ENCODE peak calls at places on chromosomes 11 and 22, in seven cellular contexts. One of them, this sample, is unnamed.

GRCh38 chr11:57638005-57638760 is 11.5 kb downstream of the YPEL4 start:
- DNase-seq in A549: peak
- DNase-seq in ovary: peak
- DNase-seq in stomach: peak
- DNase-seq in esophagus muscularis mucosa: no peak
- DNase-seq in HepG2: peak
- DNase-seq in tibial nerve: no peak
- DNase-seq in this sample: no peak

GRCh38 chr22:45709004-45709739 is 37.5 kb downstream of the ATXN10 start:
- DNase-seq in A549: peak
- DNase-seq in ovary: no peak
- DNase-seq in stomach: no peak
- DNase-seq in esophagus muscularis mucosa: no peak
- DNase-seq in HepG2: peak
- DNase-seq in tibial nerve: no peak
- DNase-seq in this sample: no peak

GRCh38 chr11:82994615-82995014 is 77.1 kb downstream of the RAB30 start:
- DNase-seq in A549: no peak
- DNase-seq in ovary: no peak
- DNase-seq in stomach: no peak
- DNase-seq in esophagus muscularis mucosa: no peak
- DNase-seq in HepG2: no peak
- DNase-seq in tibial nerve: no peak
- DNase-seq in this sample: no peak

GRCh38 chr11:45665206-45665932 is at the start of gene CHST1:
- DNase-seq in A549: no peak
- DNase-seq in ovary: peak
- DNase-seq in stomach: peak
- DNase-seq in esophagus muscularis mucosa: no peak
- DNase-seq in HepG2: no peak
- DNase-seq in tibial nerve: no peak
- DNase-seq in this sample: peak

GRCh38 chr11:128465946-128466688 is 121.2 kb downstream of the ETS1 start:
- DNase-seq in A549: no peak
- DNase-seq in ovary: no peak
- DNase-seq in stomach: no peak
- DNase-seq in esophagus muscularis mucosa: peak
- DNase-seq in HepG2: no peak
- DNase-seq in tibial nerve: no peak
- DNase-seq in this sample: no peak

GRCh38 chr11:78082146-78082545 is 2.5 kb upstream of the NDUFC2 start:
- DNase-seq in A549: no peak
- DNase-seq in ovary: no peak
- DNase-seq in stomach: no peak
- DNase-seq in esophagus muscularis mucosa: no peak
- DNase-seq in HepG2: no peak
- DNase-seq in tibial nerve: no peak
- DNase-seq in this sample: no peak

GRCh38 chr11:86594746-86595145 is 77.7 kb downstream of the ME3 start:
- DNase-seq in A549: no peak
- DNase-seq in ovary: no peak
- DNase-seq in stomach: no peak
- DNase-seq in esophagus muscularis mucosa: no peak
- DNase-seq in HepG2: no peak
- DNase-seq in tibial nerve: no peak
- DNase-seq in this sample: no peak

GRCh38 chr11:19867064-19867463 is 154.4 kb downstream of the NAV2 start:
- DNase-seq in A549: no peak
- DNase-seq in ovary: no peak
- DNase-seq in stomach: no peak
- DNase-seq in esophagus muscularis mucosa: no peak
- DNase-seq in HepG2: no peak
- DNase-seq in tibial nerve: no peak
- DNase-seq in this sample: no peak

GRCh38 chr11:114232400-114233070 is 63.7 kb upstream of the NNMT start:
- DNase-seq in A549: no peak
- DNase-seq in ovary: no peak
- DNase-seq in stomach: no peak
- DNase-seq in esophagus muscularis mucosa: no peak
- DNase-seq in HepG2: no peak
- DNase-seq in tibial nerve: no peak
- DNase-seq in this sample: no peak

GRCh38 chr11:119572481-119573424 is 149.8 kb upstream of the THY1 start:
- DNase-seq in A549: no peak
- DNase-seq in ovary: no peak
- DNase-seq in stomach: no peak
- DNase-seq in esophagus muscularis mucosa: no peak
- DNase-seq in HepG2: no peak
- DNase-seq in tibial nerve: no peak
- DNase-seq in this sample: no peak

GRCh38 chr11:45319077-45319476 is 32.9 kb upstream of the SYT13 start:
- DNase-seq in A549: no peak
- DNase-seq in ovary: no peak
- DNase-seq in stomach: no peak
- DNase-seq in esophagus muscularis mucosa: peak
- DNase-seq in HepG2: no peak
- DNase-seq in tibial nerve: no peak
- DNase-seq in this sample: no peak

GRCh38 chr11:45169310-45170072 is 23.1 kb downstream of the PRDM11 start:
- DNase-seq in A549: no peak
- DNase-seq in ovary: no peak
- DNase-seq in stomach: no peak
- DNase-seq in esophagus muscularis mucosa: no peak
- DNase-seq in HepG2: no peak
- DNase-seq in tibial nerve: no peak
- DNase-seq in this sample: no peak

GRCh38 chr11:120969993-120970392 is 53.9 kb upstream of the TBCEL start:
- DNase-seq in A549: no peak
- DNase-seq in ovary: no peak
- DNase-seq in stomach: no peak
- DNase-seq in esophagus muscularis mucosa: no peak
- DNase-seq in HepG2: no peak
- DNase-seq in tibial nerve: no peak
- DNase-seq in this sample: no peak

GRCh38 chr22:26360169-26360885 is 68.7 kb upstream of the ASPHD2 start:
- DNase-seq in A549: peak
- DNase-seq in ovary: peak
- DNase-seq in stomach: peak
- DNase-seq in esophagus muscularis mucosa: peak
- DNase-seq in HepG2: peak
- DNase-seq in tibial nerve: peak
- DNase-seq in this sample: peak

GRCh38 chr22:37135023-37135422 is 14.7 kb downstream of the IL2RB start:
- DNase-seq in A549: no peak
- DNase-seq in ovary: no peak
- DNase-seq in stomach: no peak
- DNase-seq in esophagus muscularis mucosa: no peak
- DNase-seq in HepG2: no peak
- DNase-seq in tibial nerve: no peak
- DNase-seq in this sample: no peak

GRCh38 chr11:74696932-74697687 is 34.1 kb downstream of the CHRDL2 start:
- DNase-seq in A549: peak
- DNase-seq in ovary: peak
- DNase-seq in stomach: peak
- DNase-seq in esophagus muscularis mucosa: peak
- DNase-seq in HepG2: peak
- DNase-seq in tibial nerve: peak
- DNase-seq in this sample: peak

GRCh38 chr11:119206512-119207299 is 567 bp downstream of the CBL start:
- DNase-seq in A549: no peak
- DNase-seq in ovary: peak
- DNase-seq in stomach: no peak
- DNase-seq in esophagus muscularis mucosa: no peak
- DNase-seq in HepG2: no peak
- DNase-seq in tibial nerve: peak
- DNase-seq in this sample: peak

DNA sequence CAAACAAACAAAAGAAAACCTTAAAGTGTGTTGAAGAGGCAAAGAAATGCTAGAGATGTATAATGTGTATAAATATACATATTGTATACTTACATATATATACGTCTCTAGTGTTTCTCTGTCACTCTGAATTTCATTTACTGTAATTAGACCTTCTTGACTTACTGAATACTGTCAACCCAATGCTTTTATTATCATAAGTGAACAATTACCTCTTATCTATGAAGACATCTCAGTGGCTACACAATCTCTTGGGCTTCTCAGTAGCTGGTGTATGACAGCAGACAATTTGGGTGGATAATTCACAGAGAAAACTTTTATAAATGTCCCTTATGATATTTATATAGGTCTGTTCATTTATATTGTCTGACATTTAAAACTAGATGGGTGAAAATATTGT is 664.1 kb upstream of the ANO3 start:
- DNase-seq in A549: no peak
- DNase-seq in ovary: no peak
- DNase-seq in stomach: no peak
- DNase-seq in esophagus muscularis mucosa: no peak
- DNase-seq in HepG2: no peak
- DNase-seq in tibial nerve: no peak
- DNase-seq in this sample: no peak
- TF ChIP-seq EP300 in A549: no peak
- TF ChIP-seq EP300 in ovary: no peak
- TF ChIP-seq EP300 in stomach: no peak
- TF ChIP-seq EP300 in esophagus muscularis mucosa: no peak
- TF ChIP-seq EP300 in HepG2: no peak
- TF ChIP-seq EP300 in tibial nerve: no peak
- TF ChIP-seq EP300 in this sample: no peak

GRCh38 chr22:21000215-21000986 is 1.5 kb downstream of the THAP7 start:
- DNase-seq in A549: no peak
- DNase-seq in ovary: no peak
- DNase-seq in stomach: no peak
- DNase-seq in esophagus muscularis mucosa: no peak
- DNase-seq in HepG2: no peak
- DNase-seq in tibial nerve: no peak
- DNase-seq in this sample: no peak
- TF ChIP-seq CTCF in A549: no peak
- TF ChIP-seq CTCF in ovary: no peak
- TF ChIP-seq CTCF in stomach: no peak
- TF ChIP-seq CTCF in esophagus muscularis mucosa: no peak
- TF ChIP-seq CTCF in HepG2: no peak
- TF ChIP-seq CTCF in tibial nerve: no peak
- TF ChIP-seq CTCF in this sample: no peak

GRCh38 chr11:126701555-126701897 is 299.0 kb downstream of the KIRREL3 start:
- DNase-seq in A549: no peak
- DNase-seq in ovary: no peak
- DNase-seq in stomach: no peak
- DNase-seq in esophagus muscularis mucosa: no peak
- DNase-seq in HepG2: no peak
- DNase-seq in tibial nerve: no peak
- DNase-seq in this sample: no peak

GRCh38 chr11:126703661-126704060 is 296.9 kb downstream of the KIRREL3 start:
- DNase-seq in A549: no peak
- DNase-seq in ovary: no peak
- DNase-seq in stomach: no peak
- DNase-seq in esophagus muscularis mucosa: no peak
- DNase-seq in HepG2: no peak
- DNase-seq in tibial nerve: no peak
- DNase-seq in this sample: no peak

GRCh38 chr11:126702987-126703386 is 297.6 kb downstream of the KIRREL3 start:
- DNase-seq in A549: no peak
- DNase-seq in ovary: no peak
- DNase-seq in stomach: no peak
- DNase-seq in esophagus muscularis mucosa: no peak
- DNase-seq in HepG2: no peak
- DNase-seq in tibial nerve: no peak
- DNase-seq in this sample: no peak

GRCh38 chr11:126700773-126701554 is 299.6 kb downstream of the KIRREL3 start:
- DNase-seq in A549: no peak
- DNase-seq in ovary: no peak
- DNase-seq in stomach: no peak
- DNase-seq in esophagus muscularis mucosa: no peak
- DNase-seq in HepG2: no peak
- DNase-seq in tibial nerve: no peak
- DNase-seq in this sample: no peak

GRCh38 chr11:126702165-126702738 is 298.3 kb downstream of the KIRREL3 start:
- DNase-seq in A549: no peak
- DNase-seq in ovary: no peak
- DNase-seq in stomach: no peak
- DNase-seq in esophagus muscularis mucosa: no peak
- DNase-seq in HepG2: no peak
- DNase-seq in tibial nerve: no peak
- DNase-seq in this sample: no peak
- TF ChIP-seq EP300 in A549: no peak
- TF ChIP-seq EP300 in ovary: no peak
- TF ChIP-seq EP300 in stomach: no peak
- TF ChIP-seq EP300 in esophagus muscularis mucosa: no peak
- TF ChIP-seq EP300 in HepG2: no peak
- TF ChIP-seq EP300 in tibial nerve: no peak
- TF ChIP-seq EP300 in this sample: no peak

GRCh38 chr22:38700789-38701628 is at the start of gene JOSD1:
- DNase-seq in A549: peak
- DNase-seq in ovary: peak
- DNase-seq in stomach: peak
- DNase-seq in esophagus muscularis mucosa: peak
- DNase-seq in HepG2: peak
- DNase-seq in tibial nerve: peak
- DNase-seq in this sample: peak
- TF ChIP-seq CTCF in A549: no peak
- TF ChIP-seq CTCF in ovary: peak
- TF ChIP-seq CTCF in stomach: no peak
- TF ChIP-seq CTCF in esophagus muscularis mucosa: peak
- TF ChIP-seq CTCF in HepG2: peak
- TF ChIP-seq CTCF in tibial nerve: no peak
- TF ChIP-seq CTCF in this sample: no peak

DNA sequence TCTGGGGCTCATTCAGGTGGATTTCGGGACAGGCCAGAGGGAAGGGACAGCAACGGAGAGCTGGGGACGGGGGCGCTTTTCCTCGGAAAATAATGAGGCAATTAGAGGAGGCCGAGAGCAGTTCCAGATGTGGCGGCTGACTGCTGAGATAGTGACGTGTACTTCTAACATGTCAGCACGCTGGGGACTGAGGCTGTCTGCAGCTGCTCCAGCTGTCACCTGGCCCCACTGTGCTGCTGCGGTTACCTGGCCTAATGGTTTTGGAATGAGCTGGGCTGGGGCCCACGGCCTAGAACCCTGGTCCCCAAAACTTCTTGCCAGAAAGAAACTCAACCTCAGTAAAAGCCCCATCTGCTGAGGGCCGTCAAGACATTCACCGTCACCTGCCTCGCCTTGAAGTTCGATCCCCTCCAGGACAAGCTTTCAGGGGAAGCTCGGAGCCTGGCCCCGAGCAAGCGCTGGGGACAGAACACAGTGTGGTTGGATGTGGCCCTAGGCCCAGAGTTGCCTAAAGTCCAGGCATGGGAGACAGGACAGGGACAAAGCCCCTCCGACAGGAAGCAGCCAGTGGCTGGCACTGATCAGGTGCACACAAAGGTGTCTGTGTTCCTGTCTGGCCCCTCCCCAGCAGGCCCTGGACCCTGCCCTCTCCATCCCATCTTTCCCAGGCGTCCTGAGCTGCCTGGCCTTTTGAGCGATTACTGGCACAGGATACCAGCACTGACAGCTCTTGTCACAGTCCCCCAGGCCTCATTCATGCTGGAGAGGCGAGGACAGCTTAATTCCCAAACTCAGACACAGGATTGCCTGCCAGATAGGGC is 22.1 kb downstream of the RPUSD4 start:
- DNase-seq in A549: no peak
- DNase-seq in ovary: no peak
- DNase-seq in stomach: no peak
- DNase-seq in esophagus muscularis mucosa: no peak
- DNase-seq in HepG2: peak
- DNase-seq in tibial nerve: no peak
- DNase-seq in this sample: no peak
- TF ChIP-seq EP300 in A549: no peak
- TF ChIP-seq EP300 in ovary: no peak
- TF ChIP-seq EP300 in stomach: no peak
- TF ChIP-seq EP300 in esophagus muscularis mucosa: no peak
- TF ChIP-seq EP300 in HepG2: peak
- TF ChIP-seq EP300 in tibial nerve: no peak
- TF ChIP-seq EP300 in this sample: no peak

GRCh38 chr11:22928207-22928917 is 68.1 kb upstream of the CCDC179 start:
- DNase-seq in A549: no peak
- DNase-seq in ovary: no peak
- DNase-seq in stomach: no peak
- DNase-seq in esophagus muscularis mucosa: no peak
- DNase-seq in HepG2: no peak
- DNase-seq in tibial nerve: no peak
- DNase-seq in this sample: no peak
- TF ChIP-seq CTCF in A549: no peak
- TF ChIP-seq CTCF in ovary: no peak
- TF ChIP-seq CTCF in stomach: no peak
- TF ChIP-seq CTCF in esophagus muscularis mucosa: no peak
- TF ChIP-seq CTCF in HepG2: no peak
- TF ChIP-seq CTCF in tibial nerve: no peak
- TF ChIP-seq CTCF in this sample: no peak